ENCODE peak calls at places on chromosomes 6 and 20, in five cellular contexts. E is heart left ventricle; Q is stimulated activated CD4-positive, alpha-beta T cell treated with anti-CD3 and anti-CD28 coated beads, Interleukin-1b, Interleukin-23, amount 100 ng/mL, for 24 hours; A is foreskin fibroblast; Z is endothelial cell. J is an unnamed sample.

GRCh38 chr20:22717466-22717865 is 133.1 kb upstream of the FOXA2 start:
- DNase-seq in E (no peak), Q (no peak), A (no peak), Z (no peak), J (peak; percentile 70)

GRCh38 chr20:32945710-32946221 is 58.5 kb downstream of the SUN5 start:
- DNase-seq in E (no peak), Q (no peak), A (peak; percentile 46), Z (peak; percentile 31), J (peak; percentile 38)

GRCh38 chr6:117919775-117920492 is 12.9 kb downstream of the SLC35F1 start:
- DNase-seq in E (peak; percentile 30), Q (no peak), A (no peak), Z (peak; percentile 26), J (no peak)

GRCh38 chr6:47741807-47742206 is 40.0 kb upstream of the OPN5 start:
- DNase-seq in E (peak; percentile 33), Q (no peak), A (no peak), Z (no peak), J (peak; percentile 56)

GRCh38 chr6:33298773-33299236 is at the start of gene RGL2:
- DNase-seq in E (peak; percentile 93), Q (no peak), A (peak; percentile 85), Z (peak; percentile 70), J (peak; percentile 45)

GRCh38 chr6:62615366-62616015 is 329.5 kb upstream of the KHDRBS2 start:
- DNase-seq in E (no peak), Q (no peak), A (no peak), Z (no peak), J (no peak)

GRCh38 chr20:24157213-24157612 is 168.6 kb upstream of the GGTLC1 start:
- DNase-seq in E (no peak), Q (no peak), A (no peak), Z (no peak), J (no peak)

GRCh38 chr20:49610701-49611538 is 43.0 kb upstream of the PTGIS start:
- DNase-seq in E (peak; percentile 81), Q (peak; percentile 47), A (peak; percentile 76), Z (peak; percentile 91), J (peak; percentile 49)

GRCh38 chr6:20198764-20199174 is 13.5 kb downstream of the MBOAT1 start:
- DNase-seq in E (no peak), Q (no peak), A (no peak), Z (no peak), J (no peak)

GRCh38 chr6:159008656-159009288 is 8.8 kb upstream of the RSPH3 start:
- DNase-seq in E (no peak), Q (no peak), A (peak; percentile 41), Z (no peak), J (peak; percentile 47)

GRCh38 chr6:26607434-26608230 is 10.9 kb downstream of the ABT1 start:
- DNase-seq in E (no peak), Q (no peak), A (peak; percentile 76), Z (peak; percentile 51), J (peak; percentile 73)

GRCh38 chr6:25612666-25613065 is 39.3 kb upstream of the SCGN start:
- DNase-seq in E (no peak), Q (no peak), A (peak; percentile 13), Z (no peak), J (no peak)

GRCh38 chr20:34042286-34042685 is 48.6 kb downstream of the RALY start:
- DNase-seq in E (peak; percentile 66), Q (no peak), A (no peak), Z (no peak), J (no peak)

GRCh38 chr6:38080349-38080748 is 260.8 kb downstream of the ZFAND3 start:
- DNase-seq in E (no peak), Q (no peak), A (peak; percentile 49), Z (no peak), J (peak; percentile 30)

GRCh38 chr6:110404602-110405001 is 10.8 kb downstream of the DDO start:
- DNase-seq in E (no peak), Q (no peak), A (peak; percentile 17), Z (no peak), J (peak; percentile 50)

GRCh38 chr6:20811112-20811746 is 277.0 kb downstream of the CDKAL1 start:
- DNase-seq in E (no peak), Q (no peak), A (peak; percentile 91), Z (peak; percentile 7), J (peak; percentile 99)

GRCh38 chr6:46357591-46357990 is 133.7 kb downstream of the RCAN2 start:
- DNase-seq in E (no peak), Q (no peak), A (no peak), Z (no peak), J (no peak)

GRCh38 chr20:38501858-38502431 is 29.3 kb downstream of the RALGAPB start:
- DNase-seq in E (no peak), Q (no peak), A (no peak), Z (no peak), J (no peak)

GRCh38 chr20:41501376-41501775 is 116.8 kb downstream of the CHD6 start:
- DNase-seq in E (no peak), Q (no peak), A (no peak), Z (no peak), J (peak; percentile 19)

GRCh38 chr6:56314683-56315523 is 67.5 kb upstream of the COL21A1 start:
- DNase-seq in E (no peak), Q (no peak), A (peak; percentile 70), Z (peak; percentile 62), J (peak; percentile 71)

J was measured in fibroblast of the aortic adventitia.